ENCODE peak calls at places on chromosomes 4 and X, in four cellular contexts. One of them, this sample, is unnamed.
A peak's percentile ranks its signal among the peaks of the same experiment; 100 is the strongest.

GRCh38 chrX:134480061-134480460 is 20.1 kb downstream of the HPRT1 start:
- DNase-seq in activated T-helper 9 cell treated with anti-CD3 and anti-CD28 coated beads, Interleukin-2, amount 50 U/mL, for 16 hours: no peak
- DNase-seq in dermis blood vessel endothelial cell: no peak
- DNase-seq in T-helper 9 cell: no peak
- DNase-seq in this sample: no peak

GRCh38 chrX:54248309-54248708 is 65.3 kb upstream of the FAM120C start:
- DNase-seq in activated T-helper 9 cell treated with anti-CD3 and anti-CD28 coated beads, Interleukin-2, amount 50 U/mL, for 16 hours: no peak
- DNase-seq in T-helper 9 cell: no peak
- DNase-seq in dermis blood vessel endothelial cell: peak; percentile 33
- DNase-seq in this sample: peak; percentile 10

GRCh38 chr4:180665994-180666818 is 1577.0 kb upstream of the TENM3 start:
- DNase-seq in dermis blood vessel endothelial cell: peak; percentile 33
- DNase-seq in T-helper 9 cell: no peak
- DNase-seq in activated T-helper 9 cell treated with anti-CD3 and anti-CD28 coated beads, Interleukin-2, amount 50 U/mL, for 16 hours: no peak
- DNase-seq in this sample: peak; percentile 90

GRCh38 chr4:109313168-109314133 is 11.0 kb upstream of the COL25A1 start:
- DNase-seq in T-helper 9 cell: no peak
- DNase-seq in activated T-helper 9 cell treated with anti-CD3 and anti-CD28 coated beads, Interleukin-2, amount 50 U/mL, for 16 hours: no peak
- DNase-seq in dermis blood vessel endothelial cell: no peak
- DNase-seq in this sample: no peak

GRCh38 chr4:38675167-38676121 is 11.4 kb downstream of the KLF3 start:
- DNase-seq in T-helper 9 cell: peak; percentile 78
- DNase-seq in activated T-helper 9 cell treated with anti-CD3 and anti-CD28 coated beads, Interleukin-2, amount 50 U/mL, for 16 hours: peak; percentile 67
- DNase-seq in dermis blood vessel endothelial cell: peak; percentile 93
- DNase-seq in this sample: peak; percentile 89

GRCh38 chrX:95626748-95627147 is 1057.9 kb upstream of the DIAPH2 start:
- DNase-seq in activated T-helper 9 cell treated with anti-CD3 and anti-CD28 coated beads, Interleukin-2, amount 50 U/mL, for 16 hours: no peak
- DNase-seq in dermis blood vessel endothelial cell: no peak
- DNase-seq in T-helper 9 cell: no peak
- DNase-seq in this sample: peak; percentile 0

GRCh38 chr4:288891-289290 is 16.4 kb downstream of the ZNF732 start:
- DNase-seq in activated T-helper 9 cell treated with anti-CD3 and anti-CD28 coated beads, Interleukin-2, amount 50 U/mL, for 16 hours: no peak
- DNase-seq in T-helper 9 cell: no peak
- DNase-seq in dermis blood vessel endothelial cell: peak; percentile 29
- DNase-seq in this sample: peak; percentile 18

GRCh38 chrX:7574325-7574724 is 268.6 kb upstream of the VCX start:
- DNase-seq in dermis blood vessel endothelial cell: peak; percentile 0
- DNase-seq in activated T-helper 9 cell treated with anti-CD3 and anti-CD28 coated beads, Interleukin-2, amount 50 U/mL, for 16 hours: no peak
- DNase-seq in T-helper 9 cell: no peak
- DNase-seq in this sample: peak; percentile 21

GRCh38 chr4:136713140-136713539 is 819.2 kb downstream of the PCDH18 start:
- DNase-seq in dermis blood vessel endothelial cell: peak; percentile 21
- DNase-seq in T-helper 9 cell: no peak
- DNase-seq in activated T-helper 9 cell treated with anti-CD3 and anti-CD28 coated beads, Interleukin-2, amount 50 U/mL, for 16 hours: no peak
- DNase-seq in this sample: peak; percentile 73

GRCh38 chr4:3324093-3324815 is 31.4 kb downstream of the RGS12 start:
- DNase-seq in T-helper 9 cell: no peak
- DNase-seq in dermis blood vessel endothelial cell: no peak
- DNase-seq in activated T-helper 9 cell treated with anti-CD3 and anti-CD28 coated beads, Interleukin-2, amount 50 U/mL, for 16 hours: no peak
- DNase-seq in this sample: no peak

This sample was measured in A673.